ENCODE peak calls at places on chromosomes 3 and 15, in five cellular contexts. V, P, A, O and I are unnamed samples. For H3K27me3 and H3K4me1, the result is how much of the 10 kb centered on the place peaks cover.

GRCh38 chr3:9074079-9074478 is 110.8 kb upstream of the RAD18 start:
- DNase-seq in P (no peak), V (no peak), A (no peak), O (no peak), I (no peak)

GRCh38 chr3:19901337-19901736 is 32.7 kb downstream of the EFHB start:
- DNase-seq in P (no peak), O (no peak), A (no peak), V (no peak), I (no peak)

GRCh38 chr3:13598201-13598600 is 49.3 kb downstream of the FBLN2 start:
- DNase-seq in V (no peak), O (no peak), P (no peak), A (no peak), I (no peak)

GRCh38 chr3:123246846-123247245 is 45.1 kb downstream of the SEC22A start:
- DNase-seq in P (no peak), A (no peak), V (no peak), O (no peak), I (no peak)

GRCh38 chr3:111252795-111253194 is 181.2 kb downstream of the NECTIN3 start:
- DNase-seq in O (no peak), A (no peak), P (no peak), V (no peak), I (no peak)

GRCh38 chr3:109927726-109928125 is 590.4 kb upstream of the DPPA4 start:
- DNase-seq in A (no peak), V (no peak), P (no peak), O (no peak), I (no peak)

GRCh38 chr3:5013021-5013906 is 34.0 kb downstream of the BHLHE40 start:
- DNase-seq in P (peak), V (no peak), A (no peak), O (no peak), I (no peak)

GRCh38 chr15:40252438-40253178 is 13.7 kb downstream of the PAK6 start:
- DNase-seq in A (peak), V (no peak), O (no peak), P (peak), I (no peak)

GRCh38 chr15:74449066-74449465 is 11.9 kb downstream of the UBL7 start:
- DNase-seq in A (no peak), P (no peak), V (no peak), O (no peak), I (no peak)

GRCh38 chr15:100703032-100703578 is 100.7 kb downstream of the ASB7 start:
- DNase-seq in A (no peak), O (peak), P (no peak), V (no peak), I (peak)

GRCh38 chr3:156792536-156792935 is 33.6 kb upstream of the LEKR1 start:
- DNase-seq in O (no peak), P (no peak), A (no peak), V (no peak), I (no peak)

GRCh38 chr15:25416693-25417092 is 22.1 kb downstream of the UBE3A start:
- DNase-seq in O (no peak), A (no peak), V (no peak), P (no peak), I (no peak)

GRCh38 chr3:153439780-153440179 is 277.8 kb downstream of the RAP2B start:
- DNase-seq in P (no peak), A (no peak), O (no peak), V (no peak), I (no peak)

DNA sequence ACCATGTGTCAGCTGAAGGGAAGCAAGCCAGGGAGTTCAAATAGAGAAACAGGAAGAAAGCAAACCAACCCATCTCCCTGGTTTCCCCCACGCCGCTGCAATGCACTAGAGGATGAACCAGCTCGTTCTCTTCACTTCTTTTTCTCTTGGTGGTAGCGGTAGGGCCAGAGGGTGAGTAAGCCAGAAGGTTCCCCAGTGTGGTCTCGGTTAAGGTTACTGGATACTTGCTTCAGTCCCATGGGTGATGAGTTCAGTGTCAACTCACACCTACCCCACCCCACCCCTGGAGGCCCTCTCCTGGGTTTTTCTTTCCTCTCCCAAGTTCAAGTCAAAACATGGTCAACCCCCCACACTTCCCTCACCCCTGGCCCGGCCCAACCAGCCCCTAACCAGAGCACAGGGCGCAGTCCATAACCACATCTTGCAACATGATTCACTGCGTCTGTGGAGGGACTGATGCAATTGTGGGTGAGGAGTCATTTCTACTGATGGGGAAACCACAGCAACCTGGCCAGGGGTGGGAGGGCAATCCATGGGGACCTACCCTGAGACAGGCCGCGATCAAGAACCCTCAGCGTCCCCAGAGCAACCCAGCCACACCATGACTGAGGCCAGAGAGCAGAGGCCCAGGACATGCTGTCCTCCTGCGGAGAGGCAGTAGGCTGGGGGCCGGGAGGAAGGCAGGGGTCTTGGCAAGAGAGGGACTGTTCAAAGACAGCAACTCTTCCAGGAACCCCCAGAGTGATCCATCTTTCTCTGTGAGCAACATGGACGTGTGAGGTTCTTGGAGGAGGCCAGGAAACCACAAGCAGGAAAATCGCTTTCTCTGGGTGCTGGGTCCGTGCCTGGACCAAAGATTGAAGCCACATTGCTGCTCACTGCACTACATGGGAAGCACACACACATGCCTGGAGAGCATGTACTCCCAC is 276.6 kb downstream of the UACA start:
- DNase-seq in A (peak), P (no peak), V (no peak), O (no peak), I (no peak)
- H3K27me3 ChIP-seq in A (under half), P (under half), V (under half), O (under half), I (under half)

DNA sequence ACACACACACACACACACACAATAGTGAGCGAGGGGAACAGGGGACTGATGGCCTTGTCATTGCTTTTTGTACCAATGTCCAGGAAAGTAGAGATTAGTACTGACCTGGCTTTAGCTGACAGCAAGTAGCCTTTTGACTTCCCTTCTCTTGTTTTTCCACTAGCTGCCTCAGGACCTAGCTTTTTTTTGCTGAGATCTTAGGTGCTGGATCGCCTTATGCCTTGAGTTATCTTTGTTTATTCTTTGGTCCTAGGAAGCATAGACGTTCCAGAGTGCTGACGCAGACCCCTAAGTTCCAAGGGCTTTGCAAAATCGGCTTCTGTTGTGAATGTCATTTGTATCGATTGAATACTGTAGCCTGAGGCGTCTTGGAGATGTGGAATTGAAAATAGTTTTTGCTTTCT is at the start of gene UTS2B:
- DNase-seq in O (peak), P (peak), A (no peak), V (no peak), I (no peak)
- H3K4me1 ChIP-seq in O (under half), P (under half), A (under half), V (under half), I (half or more)

DNA sequence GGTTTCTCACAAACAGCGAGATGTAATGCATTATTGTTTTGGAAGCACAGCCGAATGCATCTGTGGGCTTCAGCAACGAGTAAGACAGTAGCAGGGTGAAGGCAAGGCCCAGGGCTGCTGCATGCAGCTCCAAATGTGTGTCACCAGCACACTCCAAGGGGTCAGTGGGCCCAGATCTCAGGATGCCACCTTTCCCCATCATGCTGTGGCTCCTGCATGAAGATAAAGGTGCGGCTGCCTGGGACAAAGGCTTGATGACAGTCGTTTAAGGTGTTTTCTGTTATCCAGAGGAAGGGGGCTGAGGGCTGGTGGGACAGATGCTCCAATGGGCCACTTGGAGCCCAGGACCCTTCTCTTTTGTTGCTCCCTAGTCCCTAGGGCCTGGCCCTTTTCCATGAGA is 13.2 kb downstream of the C3orf22 start:
- DNase-seq in O (no peak), P (no peak), V (no peak), A (no peak), I (peak)
- H3K27me3 ChIP-seq in O (under half), P (under half), V (under half), A (under half), I (under half)

DNA sequence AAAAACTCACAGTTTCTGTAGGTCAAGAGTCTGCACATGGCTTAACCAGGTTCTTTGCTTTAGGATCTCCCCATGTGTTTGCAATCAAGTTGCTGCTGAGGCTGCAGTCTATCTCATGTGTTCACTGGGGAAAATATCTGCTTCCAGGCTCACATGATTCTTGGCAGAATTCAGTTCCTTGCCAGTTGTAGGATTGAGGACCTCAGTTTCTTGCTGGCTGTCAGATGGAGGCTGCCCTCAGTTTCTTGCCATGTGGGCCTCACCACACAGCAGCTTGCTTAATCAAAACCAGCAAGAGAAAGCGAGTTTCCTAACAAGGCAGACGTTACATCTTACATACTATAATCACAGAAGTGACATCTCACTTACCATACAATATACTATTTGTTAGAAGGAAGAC is 10.0 kb upstream of the TBC1D5 start:
- DNase-seq in O (no peak), V (no peak), P (no peak), A (no peak), I (no peak)
- H3K4me1 ChIP-seq in O (under half), V (under half), P (under half), A (under half), I (under half)

DNA sequence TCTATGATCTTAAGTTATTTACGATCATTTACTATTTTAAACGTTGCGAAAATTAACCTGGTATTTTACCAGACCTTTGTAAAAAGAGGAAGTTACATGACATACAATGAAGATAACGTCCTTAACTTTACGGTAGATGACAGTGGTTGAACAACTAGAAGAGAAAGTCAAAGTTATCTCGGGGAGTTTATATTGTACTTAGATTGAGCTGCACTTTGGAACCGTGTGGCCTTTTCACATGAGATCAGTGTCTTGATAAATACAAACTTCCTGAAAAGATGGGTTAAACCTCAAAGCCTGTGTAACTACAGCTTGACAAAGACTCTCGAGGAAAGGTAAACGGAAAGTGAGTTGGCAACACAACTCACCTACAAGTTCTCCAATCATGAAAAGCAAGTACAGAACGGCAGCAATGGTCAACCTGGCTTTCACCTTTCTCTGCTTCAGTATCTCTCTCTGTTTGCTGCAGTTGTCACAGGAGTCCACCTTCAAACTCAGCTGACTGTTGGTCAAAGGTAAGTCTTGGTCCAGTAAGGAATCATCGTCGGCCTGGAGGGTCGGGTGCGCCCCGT is 873 bp downstream of the SLC30A4 start:
- DNase-seq in O (no peak), P (no peak), A (no peak), V (no peak), I (no peak)
- H3K27me3 ChIP-seq in O (under half), P (under half), A (under half), V (under half), I (under half)

GRCh38 chr3:177110308-177111254 is 86.7 kb downstream of the TBL1XR1 start:
- DNase-seq in V (no peak), O (no peak), P (no peak), A (no peak), I (no peak)
- H3K4me1 ChIP-seq in V (under half), O (under half), P (under half), A (half or more), I (under half)